ENCODE peak calls at places on chromosomes 4 and X, in nine cellular contexts. One of them, this sample, is unnamed.

GRCh38 chr4:162117051-162117450 is 46.7 kb downstream of the FSTL5 start:
- DNase-seq in WTC11: no peak
- DNase-seq in fibroblast of mammary gland: no peak
- DNase-seq in heart right ventricle: no peak
- DNase-seq in transverse colon: no peak
- DNase-seq in type B pancreatic cell: no peak
- DNase-seq in fibroblast of the aortic adventitia: no peak
- DNase-seq in body of pancreas: no peak
- DNase-seq in cardiac fibroblast: no peak
- DNase-seq in this sample: no peak

GRCh38 chrX:154096140-154097002 is 1.1 kb downstream of the MECP2 start:
- DNase-seq in WTC11: no peak
- DNase-seq in fibroblast of mammary gland: peak
- DNase-seq in heart right ventricle: peak
- DNase-seq in transverse colon: no peak
- DNase-seq in type B pancreatic cell: no peak
- DNase-seq in fibroblast of the aortic adventitia: peak
- DNase-seq in body of pancreas: peak
- DNase-seq in cardiac fibroblast: no peak
- DNase-seq in this sample: peak

GRCh38 chr4:105710678-105711077 is 2.1 kb downstream of the GSTCD start:
- DNase-seq in WTC11: no peak
- DNase-seq in fibroblast of mammary gland: peak
- DNase-seq in heart right ventricle: no peak
- DNase-seq in transverse colon: no peak
- DNase-seq in type B pancreatic cell: no peak
- DNase-seq in fibroblast of the aortic adventitia: peak
- DNase-seq in body of pancreas: no peak
- DNase-seq in cardiac fibroblast: no peak
- DNase-seq in this sample: peak

GRCh38 chr4:123661080-123661737 is 264.6 kb downstream of the SPRY1 start:
- DNase-seq in WTC11: no peak
- DNase-seq in fibroblast of mammary gland: peak
- DNase-seq in heart right ventricle: no peak
- DNase-seq in transverse colon: no peak
- DNase-seq in type B pancreatic cell: no peak
- DNase-seq in fibroblast of the aortic adventitia: peak
- DNase-seq in body of pancreas: no peak
- DNase-seq in cardiac fibroblast: peak
- DNase-seq in this sample: peak

GRCh38 chr4:1403177-1403583 is 3.1 kb downstream of the NKX1-1 start:
- DNase-seq in WTC11: no peak
- DNase-seq in fibroblast of mammary gland: no peak
- DNase-seq in heart right ventricle: no peak
- DNase-seq in transverse colon: no peak
- DNase-seq in type B pancreatic cell: no peak
- DNase-seq in fibroblast of the aortic adventitia: no peak
- DNase-seq in body of pancreas: no peak
- DNase-seq in cardiac fibroblast: no peak
- DNase-seq in this sample: no peak

GRCh38 chr4:80301884-80302283 is 33.6 kb upstream of the CFAP299 start:
- DNase-seq in WTC11: no peak
- DNase-seq in fibroblast of mammary gland: no peak
- DNase-seq in heart right ventricle: no peak
- DNase-seq in transverse colon: no peak
- DNase-seq in type B pancreatic cell: no peak
- DNase-seq in fibroblast of the aortic adventitia: no peak
- DNase-seq in body of pancreas: no peak
- DNase-seq in cardiac fibroblast: no peak
- DNase-seq in this sample: no peak

GRCh38 chr4:47856713-47857112 is 18.8 kb upstream of the CORIN start:
- DNase-seq in WTC11: no peak
- DNase-seq in fibroblast of mammary gland: no peak
- DNase-seq in heart right ventricle: no peak
- DNase-seq in transverse colon: no peak
- DNase-seq in type B pancreatic cell: no peak
- DNase-seq in fibroblast of the aortic adventitia: no peak
- DNase-seq in body of pancreas: no peak
- DNase-seq in cardiac fibroblast: no peak
- DNase-seq in this sample: no peak

GRCh38 chr4:26028793-26029511 is 114.9 kb downstream of the SMIM20 start:
- DNase-seq in WTC11: peak
- DNase-seq in fibroblast of mammary gland: peak
- DNase-seq in heart right ventricle: peak
- DNase-seq in transverse colon: peak
- DNase-seq in type B pancreatic cell: peak
- DNase-seq in fibroblast of the aortic adventitia: peak
- DNase-seq in body of pancreas: peak
- DNase-seq in cardiac fibroblast: peak
- DNase-seq in this sample: no peak

GRCh38 chr4:73743825-73744602 is 3.6 kb downstream of the CXCL8 start:
- DNase-seq in WTC11: no peak
- DNase-seq in fibroblast of mammary gland: no peak
- DNase-seq in heart right ventricle: no peak
- DNase-seq in transverse colon: no peak
- DNase-seq in type B pancreatic cell: no peak
- DNase-seq in fibroblast of the aortic adventitia: no peak
- DNase-seq in body of pancreas: no peak
- DNase-seq in cardiac fibroblast: no peak
- DNase-seq in this sample: no peak

GRCh38 chr4:99868126-99868596 is 26.1 kb downstream of the LAMTOR3 start:
- DNase-seq in WTC11: no peak
- DNase-seq in fibroblast of mammary gland: peak
- DNase-seq in heart right ventricle: no peak
- DNase-seq in transverse colon: no peak
- DNase-seq in type B pancreatic cell: no peak
- DNase-seq in fibroblast of the aortic adventitia: peak
- DNase-seq in body of pancreas: no peak
- DNase-seq in cardiac fibroblast: no peak
- DNase-seq in this sample: peak

DNA sequence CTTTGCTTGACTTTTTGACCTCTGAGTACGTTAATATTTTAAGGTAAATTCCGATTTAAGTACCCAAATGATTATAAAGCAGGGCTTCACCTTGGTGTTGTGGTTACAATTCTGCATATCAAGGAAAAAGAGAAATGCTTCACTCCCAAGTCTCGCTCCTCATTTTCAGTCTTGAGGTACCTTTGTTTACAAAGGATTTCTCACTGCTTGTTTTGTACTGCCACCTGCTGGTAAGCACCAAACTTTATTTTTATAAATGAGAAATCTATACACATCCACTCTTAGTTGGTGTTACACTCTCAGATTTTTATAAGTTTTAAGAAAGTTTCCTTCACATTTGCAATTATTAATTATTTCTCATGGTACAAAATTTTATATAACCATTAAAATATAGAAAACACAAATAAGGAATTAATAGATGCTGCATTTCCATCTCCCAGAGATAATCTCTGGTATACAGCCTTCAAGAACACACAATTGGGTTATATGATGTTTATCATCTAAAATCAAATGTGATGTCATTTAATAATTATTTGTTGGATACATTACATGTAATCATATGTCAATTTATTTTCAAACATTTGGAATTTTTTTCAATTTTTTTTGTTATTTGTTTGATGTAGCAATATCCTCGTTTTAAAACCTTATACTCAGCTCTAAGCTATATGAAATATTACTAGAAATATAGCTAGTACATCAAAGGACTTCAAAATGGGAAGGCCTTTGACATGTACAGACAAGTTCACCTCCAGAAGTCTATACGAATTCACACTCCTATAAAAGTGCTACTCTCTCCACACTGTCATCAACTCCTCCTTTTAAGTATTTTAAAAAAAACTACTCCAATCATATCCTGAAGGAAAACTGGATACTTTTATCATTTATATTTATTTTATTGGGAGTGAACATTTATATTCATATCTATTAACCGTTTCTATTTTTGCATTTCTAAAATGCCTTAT is 179.9 kb downstream of the KCNIP4 start:
- DNase-seq in WTC11: no peak
- DNase-seq in fibroblast of mammary gland: peak
- DNase-seq in heart right ventricle: peak
- DNase-seq in transverse colon: no peak
- DNase-seq in type B pancreatic cell: no peak
- DNase-seq in fibroblast of the aortic adventitia: peak
- DNase-seq in body of pancreas: no peak
- DNase-seq in cardiac fibroblast: peak
- DNase-seq in this sample: peak
- TF ChIP-seq CTCF in WTC11: peak
- TF ChIP-seq CTCF in fibroblast of mammary gland: peak
- TF ChIP-seq CTCF in heart right ventricle: peak
- TF ChIP-seq CTCF in transverse colon: peak
- TF ChIP-seq CTCF in type B pancreatic cell: peak
- TF ChIP-seq CTCF in fibroblast of the aortic adventitia: peak
- TF ChIP-seq CTCF in body of pancreas: peak
- TF ChIP-seq CTCF in cardiac fibroblast: peak
- TF ChIP-seq CTCF in this sample: peak

DNA sequence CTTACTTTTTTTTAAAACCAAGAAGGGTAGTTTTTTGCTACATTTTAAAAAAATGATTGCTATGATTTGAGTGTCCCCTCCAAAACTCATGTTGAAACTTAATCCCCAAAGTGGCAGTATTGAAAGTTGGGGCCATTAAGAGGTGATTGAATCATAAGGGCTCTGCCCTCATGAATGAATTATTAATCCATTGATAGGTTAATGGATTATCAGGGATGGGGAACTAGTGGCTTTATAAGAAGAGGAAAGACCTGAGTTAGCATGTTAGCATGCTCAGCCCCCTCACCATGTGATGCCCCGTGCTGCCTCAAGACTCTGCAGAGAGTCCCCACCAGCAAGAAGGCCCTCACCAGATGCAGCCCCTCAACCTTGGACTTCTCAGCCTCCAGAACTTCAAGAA is 31.0 kb downstream of the SMIM43 start:
- DNase-seq in WTC11: no peak
- DNase-seq in fibroblast of mammary gland: no peak
- DNase-seq in heart right ventricle: no peak
- DNase-seq in transverse colon: no peak
- DNase-seq in type B pancreatic cell: no peak
- DNase-seq in fibroblast of the aortic adventitia: no peak
- DNase-seq in body of pancreas: no peak
- DNase-seq in cardiac fibroblast: no peak
- DNase-seq in this sample: no peak
- TF ChIP-seq CTCF in WTC11: no peak
- TF ChIP-seq CTCF in fibroblast of mammary gland: no peak
- TF ChIP-seq CTCF in heart right ventricle: no peak
- TF ChIP-seq CTCF in transverse colon: no peak
- TF ChIP-seq CTCF in type B pancreatic cell: no peak
- TF ChIP-seq CTCF in fibroblast of the aortic adventitia: no peak
- TF ChIP-seq CTCF in body of pancreas: no peak
- TF ChIP-seq CTCF in cardiac fibroblast: no peak
- TF ChIP-seq CTCF in this sample: no peak

GRCh38 chr4:154044118-154044517 is 255.2 kb upstream of the SFRP2 start:
- DNase-seq in WTC11: no peak
- DNase-seq in fibroblast of mammary gland: peak
- DNase-seq in heart right ventricle: no peak
- DNase-seq in transverse colon: no peak
- DNase-seq in type B pancreatic cell: no peak
- DNase-seq in fibroblast of the aortic adventitia: no peak
- DNase-seq in body of pancreas: no peak
- DNase-seq in cardiac fibroblast: no peak
- DNase-seq in this sample: no peak

GRCh38 chr4:154045086-154045485 is 256.2 kb upstream of the SFRP2 start:
- DNase-seq in WTC11: no peak
- DNase-seq in fibroblast of mammary gland: peak
- DNase-seq in heart right ventricle: no peak
- DNase-seq in transverse colon: no peak
- DNase-seq in type B pancreatic cell: no peak
- DNase-seq in fibroblast of the aortic adventitia: peak
- DNase-seq in body of pancreas: no peak
- DNase-seq in cardiac fibroblast: no peak
- DNase-seq in this sample: no peak

GRCh38 chr4:154049457-154050181 is 260.7 kb upstream of the SFRP2 start:
- DNase-seq in WTC11: peak
- DNase-seq in fibroblast of mammary gland: peak
- DNase-seq in heart right ventricle: no peak
- DNase-seq in transverse colon: peak
- DNase-seq in type B pancreatic cell: no peak
- DNase-seq in fibroblast of the aortic adventitia: peak
- DNase-seq in body of pancreas: no peak
- DNase-seq in cardiac fibroblast: peak
- DNase-seq in this sample: peak
- TF ChIP-seq CTCF in WTC11: no peak
- TF ChIP-seq CTCF in fibroblast of mammary gland: peak
- TF ChIP-seq CTCF in heart right ventricle: no peak
- TF ChIP-seq CTCF in transverse colon: no peak
- TF ChIP-seq CTCF in type B pancreatic cell: no peak
- TF ChIP-seq CTCF in fibroblast of the aortic adventitia: peak
- TF ChIP-seq CTCF in body of pancreas: no peak
- TF ChIP-seq CTCF in cardiac fibroblast: peak
- TF ChIP-seq CTCF in this sample: no peak

GRCh38 chr4:163590103-163590502 is 95.6 kb downstream of the TMA16 start:
- DNase-seq in WTC11: no peak
- DNase-seq in fibroblast of mammary gland: no peak
- DNase-seq in heart right ventricle: no peak
- DNase-seq in transverse colon: no peak
- DNase-seq in type B pancreatic cell: no peak
- DNase-seq in fibroblast of the aortic adventitia: no peak
- DNase-seq in body of pancreas: no peak
- DNase-seq in cardiac fibroblast: no peak
- DNase-seq in this sample: no peak

GRCh38 chr4:163590609-163591264 is 96.2 kb downstream of the TMA16 start:
- DNase-seq in WTC11: no peak
- DNase-seq in fibroblast of mammary gland: peak
- DNase-seq in heart right ventricle: no peak
- DNase-seq in transverse colon: no peak
- DNase-seq in type B pancreatic cell: no peak
- DNase-seq in fibroblast of the aortic adventitia: no peak
- DNase-seq in body of pancreas: no peak
- DNase-seq in cardiac fibroblast: no peak
- DNase-seq in this sample: no peak

GRCh38 chr4:163591614-163592020 is 97.1 kb downstream of the TMA16 start:
- DNase-seq in WTC11: no peak
- DNase-seq in fibroblast of mammary gland: no peak
- DNase-seq in heart right ventricle: no peak
- DNase-seq in transverse colon: no peak
- DNase-seq in type B pancreatic cell: no peak
- DNase-seq in fibroblast of the aortic adventitia: no peak
- DNase-seq in body of pancreas: no peak
- DNase-seq in cardiac fibroblast: no peak
- DNase-seq in this sample: no peak

GRCh38 chr4:163592207-163592606 is 97.7 kb downstream of the TMA16 start:
- DNase-seq in WTC11: no peak
- DNase-seq in fibroblast of mammary gland: no peak
- DNase-seq in heart right ventricle: no peak
- DNase-seq in transverse colon: no peak
- DNase-seq in type B pancreatic cell: no peak
- DNase-seq in fibroblast of the aortic adventitia: no peak
- DNase-seq in body of pancreas: no peak
- DNase-seq in cardiac fibroblast: no peak
- DNase-seq in this sample: no peak

DNA sequence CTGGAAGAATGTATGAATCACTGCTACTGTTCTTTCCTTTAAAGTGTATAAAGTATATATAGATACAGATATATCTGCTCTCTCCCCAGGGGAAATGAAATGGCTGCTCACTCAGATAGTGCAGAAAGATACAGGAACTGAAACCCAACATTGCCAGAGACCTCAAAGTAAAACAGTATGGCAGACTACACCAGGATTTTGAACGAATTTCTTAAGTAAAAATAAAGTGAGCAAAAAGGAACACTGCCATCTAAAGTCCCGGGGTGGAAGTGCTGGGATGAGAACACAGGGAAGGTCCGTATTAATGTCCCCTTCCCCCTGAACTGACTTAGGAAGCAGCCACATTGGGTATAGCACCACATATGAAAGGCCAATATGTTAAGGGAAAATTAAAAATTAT is 93.4 kb downstream of the TMA16 start:
- DNase-seq in WTC11: peak
- DNase-seq in fibroblast of mammary gland: no peak
- DNase-seq in heart right ventricle: no peak
- DNase-seq in transverse colon: no peak
- DNase-seq in type B pancreatic cell: no peak
- DNase-seq in fibroblast of the aortic adventitia: no peak
- DNase-seq in body of pancreas: no peak
- DNase-seq in cardiac fibroblast: no peak
- DNase-seq in this sample: no peak
- TF ChIP-seq CTCF in WTC11: no peak
- TF ChIP-seq CTCF in fibroblast of mammary gland: no peak
- TF ChIP-seq CTCF in heart right ventricle: no peak
- TF ChIP-seq CTCF in transverse colon: no peak
- TF ChIP-seq CTCF in type B pancreatic cell: peak
- TF ChIP-seq CTCF in fibroblast of the aortic adventitia: no peak
- TF ChIP-seq CTCF in body of pancreas: no peak
- TF ChIP-seq CTCF in cardiac fibroblast: no peak
- TF ChIP-seq CTCF in this sample: peak

This sample was measured in HFFc6.